ENCODE peak calls at places on chromosomes 12 and 14, in nine cellular contexts. C, E, Q, Y, H, G, W, L and I are unnamed samples.

GRCh38 chr12:27822076-27822712 is 42.2 kb upstream of the MANSC4 start:
- DNase-seq in Y (no peak), Q (no peak), W (no peak), H (peak), G (no peak), L (peak), E (no peak), C (no peak), I (no peak)

GRCh38 chr12:7376196-7376595 is 67.8 kb downstream of the CD163L1 start:
- DNase-seq in G (no peak), H (no peak), Q (no peak), W (no peak), Y (no peak), L (no peak), C (no peak), E (no peak), I (peak)

GRCh38 chr12:123024819-123025391 is 44.4 kb downstream of the ARL6IP4 start:
- DNase-seq in H (no peak), G (no peak), W (no peak), Y (no peak), L (no peak), C (no peak), E (no peak), Q (peak), I (no peak)

GRCh38 chr12:66742508-66743367 is 63.9 kb upstream of the GRIP1 start:
- DNase-seq in C (no peak), Y (no peak), L (no peak), E (no peak), G (no peak), W (no peak), H (no peak), Q (no peak), I (no peak)

GRCh38 chr12:124913474-124914391 is 717 bp downstream of the UBC start:
- DNase-seq in G (peak), L (peak), Q (peak), E (peak), C (peak), H (no peak), W (peak), Y (peak), I (no peak)

GRCh38 chr12:109433618-109434017 is 43.5 kb downstream of the KCTD10 start:
- DNase-seq in E (no peak), Q (no peak), L (no peak), C (no peak), H (no peak), Y (peak), W (no peak), G (no peak), I (no peak)

GRCh38 chr12:21942377-21942703 is 1.1 kb upstream of the ABCC9 start:
- DNase-seq in H (no peak), L (no peak), E (no peak), C (no peak), W (no peak), Y (no peak), Q (no peak), G (no peak), I (no peak)

GRCh38 chr12:116002890-116003536 is 274.5 kb downstream of the MED13L start:
- DNase-seq in C (no peak), Q (no peak), G (no peak), H (no peak), E (no peak), Y (no peak), L (no peak), W (no peak), I (no peak)

GRCh38 chr14:83909507-83909906 is 1620.4 kb upstream of the FLRT2 start:
- DNase-seq in Q (no peak), G (no peak), L (no peak), E (no peak), Y (no peak), H (no peak), C (no peak), W (no peak), I (no peak)

DNA sequence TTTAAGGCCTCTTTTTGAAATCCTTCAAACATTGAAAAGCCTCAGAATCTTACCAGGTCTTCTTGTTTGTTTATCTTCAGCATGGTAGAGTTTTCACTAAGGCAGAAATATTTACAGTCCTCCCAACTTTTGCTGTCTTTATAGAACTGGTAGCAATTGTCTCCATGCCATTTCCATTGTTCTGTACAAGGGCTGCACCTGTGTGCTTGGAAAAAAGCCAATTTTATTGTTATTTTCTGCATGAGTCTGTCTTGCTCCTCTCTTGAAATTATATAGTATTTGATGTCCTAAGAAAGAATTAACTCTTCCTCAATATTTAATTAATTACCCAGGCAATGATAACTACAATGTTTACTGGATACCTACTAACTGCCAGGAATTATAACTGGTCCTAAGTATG is 23.3 kb downstream of the CLEC1A start:
- DNase-seq in Y (no peak), G (no peak), E (no peak), W (no peak), L (no peak), Q (no peak), C (no peak), H (no peak), I (no peak)
- H3K4me3 ChIP-seq in Y (no peak), G (no peak), E (no peak), W (no peak), L (no peak), Q (no peak), C (no peak), H (no peak), I (no peak)

GRCh38 chr14:75990297-75990696 is 4.7 kb downstream of the IFT43 start:
- DNase-seq in C (no peak), Y (no peak), H (no peak), W (no peak), Q (no peak), G (no peak), L (no peak), E (no peak), I (no peak)

GRCh38 chr14:75995372-75996041 is 9.9 kb downstream of the IFT43 start:
- DNase-seq in C (no peak), G (no peak), L (no peak), Y (no peak), E (no peak), Q (no peak), W (peak), H (no peak), I (no peak)

GRCh38 chr14:75991753-75992152 is 6.2 kb downstream of the IFT43 start:
- DNase-seq in H (no peak), Q (no peak), W (no peak), C (no peak), L (no peak), E (no peak), G (no peak), Y (no peak), I (no peak)

GRCh38 chr14:75996488-75996887 is 10.9 kb downstream of the IFT43 start:
- DNase-seq in W (no peak), E (no peak), L (no peak), C (no peak), H (no peak), Q (no peak), Y (no peak), G (no peak), I (no peak)

DNA sequence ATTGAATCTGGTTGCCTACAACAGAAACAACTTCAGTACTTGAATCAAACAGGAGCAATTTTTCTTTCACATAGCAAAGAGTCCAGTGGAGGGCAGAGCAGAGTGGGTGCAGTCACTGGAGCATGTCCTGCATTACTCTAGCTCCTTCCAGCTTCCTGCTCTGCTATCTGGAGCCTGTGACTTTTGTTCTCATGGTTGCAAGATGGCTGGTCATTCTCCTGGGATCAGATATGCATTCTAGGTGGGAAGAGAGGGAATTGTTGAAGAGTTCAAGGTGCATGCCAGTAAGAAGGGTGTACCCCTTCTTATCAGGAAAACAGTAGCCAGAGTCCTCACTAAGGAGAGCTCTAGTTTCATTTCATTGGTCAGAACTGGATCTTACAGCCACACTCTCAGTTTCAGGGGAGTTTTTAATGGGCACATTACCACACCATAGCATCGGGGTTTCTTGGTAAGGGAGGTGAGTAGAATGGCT is 8.0 kb downstream of the IFT43 start:
- DNase-seq in C (no peak), W (no peak), H (no peak), E (no peak), Y (no peak), L (no peak), Q (no peak), G (no peak), I (no peak)
- TF ChIP-seq CTCF in C (no peak), W (no peak), H (peak), E (no peak), Y (no peak), L (no peak), Q (no peak), G (no peak), I (no peak)

DNA sequence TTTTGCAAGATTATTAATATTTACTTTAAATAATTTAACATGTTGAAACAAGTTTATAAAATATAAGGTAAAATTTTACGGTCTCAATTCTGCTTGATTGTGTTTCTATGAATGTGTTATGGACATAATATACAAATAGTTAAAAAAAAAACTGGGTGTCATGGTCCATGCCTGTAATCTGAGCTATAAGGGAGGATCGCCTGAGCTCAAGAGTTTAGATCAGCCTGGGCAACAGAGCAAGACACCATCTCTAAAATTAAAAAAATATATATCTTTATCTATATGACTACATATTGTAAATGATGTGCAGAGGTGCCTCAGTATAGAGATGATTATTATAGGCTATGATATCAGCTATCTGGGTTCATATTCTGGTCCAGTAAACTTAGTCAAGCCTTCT is 9.9 kb downstream of the PAPOLA start:
- DNase-seq in H (no peak), G (no peak), C (no peak), L (no peak), Y (no peak), W (no peak), E (no peak), Q (no peak), I (no peak)
- H3K4me3 ChIP-seq in H (no peak), G (no peak), C (no peak), L (no peak), Y (peak), W (no peak), E (no peak), Q (no peak), I (no peak)

GRCh38 chr12:33628087-33628486 is 188.5 kb upstream of the SYT10 start:
- DNase-seq in E (no peak), C (no peak), Q (no peak), W (no peak), Y (peak), H (no peak), L (no peak), G (no peak), I (no peak)
- TF ChIP-seq CTCF in E (no peak), C (no peak), Q (no peak), W (no peak), Y (peak), H (no peak), L (no peak), G (no peak), I (no peak)

GRCh38 chr12:107372229-107372658 is 278.9 kb upstream of the CRY1 start:
- DNase-seq in H (no peak), C (no peak), G (no peak), W (no peak), L (no peak), Y (no peak), Q (no peak), E (no peak), I (no peak)
- H3K4me3 ChIP-seq in H (no peak), C (no peak), G (no peak), W (no peak), L (no peak), Y (no peak), Q (no peak), E (no peak), I (no peak)

GRCh38 chr14:75060420-75060819 is 3.4 kb downstream of the ACYP1 start:
- DNase-seq in Y (no peak), Q (no peak), W (no peak), C (no peak), G (no peak), E (no peak), L (peak), H (no peak), I (no peak)

GRCh38 chr14:75063013-75063412 is 811 bp downstream of the ACYP1 start:
- DNase-seq in G (no peak), L (no peak), Q (no peak), Y (no peak), H (no peak), W (no peak), C (no peak), E (no peak), I (no peak)

GRCh38 chr14:75067212-75067611 is 2.2 kb upstream of the ZC2HC1C start:
- DNase-seq in H (no peak), C (no peak), G (no peak), Q (no peak), W (no peak), E (no peak), L (no peak), Y (no peak), I (no peak)

GRCh38 chr14:75064205-75064567 is 362 bp upstream of the ACYP1 start:
- DNase-seq in W (no peak), Y (no peak), Q (no peak), E (no peak), C (no peak), L (no peak), H (no peak), G (no peak), I (no peak)

DNA sequence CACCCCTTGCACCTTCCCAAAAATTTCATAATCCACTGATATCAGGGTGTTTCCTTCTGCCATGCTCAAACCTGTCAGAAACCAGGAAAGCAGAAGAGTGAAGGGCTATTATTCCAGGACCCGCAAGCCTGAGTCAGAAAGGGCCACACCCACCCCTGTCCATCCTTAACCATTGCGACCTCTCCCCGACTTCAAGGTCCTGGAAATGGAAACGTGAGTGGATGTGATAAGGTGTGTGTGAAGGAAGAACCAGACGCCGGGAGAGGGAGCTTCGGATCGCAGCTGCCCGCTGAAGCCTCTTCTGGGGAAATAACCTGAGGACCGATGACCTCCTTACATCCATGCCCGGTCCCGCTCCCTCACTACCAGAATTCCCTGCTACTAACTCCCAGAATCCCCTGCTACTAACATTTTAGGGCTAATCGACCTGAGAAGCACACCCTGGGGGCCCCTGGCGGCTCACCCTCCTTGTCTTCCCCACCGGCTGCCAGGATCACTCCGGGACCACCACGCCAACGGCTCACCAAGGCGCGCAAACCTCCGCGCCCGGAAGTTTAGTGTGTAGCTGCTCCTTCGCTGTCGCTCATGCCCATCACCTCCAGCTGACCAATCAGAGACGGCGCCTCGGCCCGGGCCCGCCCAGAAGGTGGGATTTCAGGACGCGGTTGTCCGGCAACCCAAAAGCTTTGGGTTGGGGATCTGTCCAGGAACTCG is at the start of gene ACYP1:
- DNase-seq in L (peak), W (peak), G (peak), E (peak), Y (peak), H (no peak), C (peak), Q (peak), I (no peak)
- TF ChIP-seq CTCF in L (no peak), W (no peak), G (no peak), E (no peak), Y (no peak), H (no peak), C (no peak), Q (no peak), I (no peak)

DNA sequence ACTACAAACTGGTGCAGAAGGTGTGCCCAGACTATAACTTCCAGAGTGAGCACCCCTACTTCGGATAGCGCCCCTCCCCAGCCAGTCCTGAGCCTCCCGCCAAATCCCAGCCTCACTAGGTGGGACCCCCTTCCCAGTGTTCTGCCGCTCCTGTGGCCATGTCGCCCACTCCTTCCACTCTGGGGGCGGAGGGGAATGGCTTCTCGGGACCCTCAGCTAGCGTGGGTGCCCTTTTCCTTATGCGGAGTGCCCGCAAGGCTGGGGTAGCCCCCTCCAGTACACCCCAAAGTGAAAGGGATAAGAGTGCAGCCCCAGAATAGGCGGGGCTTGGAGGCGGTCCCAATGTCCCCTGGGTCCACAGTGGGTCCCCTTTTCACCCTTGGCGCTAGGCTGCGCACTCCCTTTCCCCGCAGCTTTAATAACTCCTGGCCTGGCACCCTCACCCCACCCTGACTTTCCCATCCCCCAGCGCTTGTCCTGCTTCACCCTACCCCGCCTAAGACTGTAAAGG is 3.8 kb upstream of the SHMT2 start:
- DNase-seq in H (no peak), W (no peak), Q (no peak), E (no peak), C (no peak), Y (no peak), L (no peak), G (no peak), I (no peak)
- H3K4me3 ChIP-seq in H (no peak), W (no peak), Q (no peak), E (no peak), C (no peak), Y (peak), L (no peak), G (no peak), I (no peak)

GRCh38 chr12:12505544-12506501 is 56.8 kb downstream of the DUSP16 start:
- DNase-seq in Q (no peak), Y (no peak), C (no peak), L (no peak), E (no peak), G (no peak), W (no peak), H (peak), I (peak)
- TF ChIP-seq CTCF in Q (no peak), Y (no peak), C (no peak), L (no peak), E (no peak), G (no peak), W (no peak), H (no peak), I (no peak)

DNA sequence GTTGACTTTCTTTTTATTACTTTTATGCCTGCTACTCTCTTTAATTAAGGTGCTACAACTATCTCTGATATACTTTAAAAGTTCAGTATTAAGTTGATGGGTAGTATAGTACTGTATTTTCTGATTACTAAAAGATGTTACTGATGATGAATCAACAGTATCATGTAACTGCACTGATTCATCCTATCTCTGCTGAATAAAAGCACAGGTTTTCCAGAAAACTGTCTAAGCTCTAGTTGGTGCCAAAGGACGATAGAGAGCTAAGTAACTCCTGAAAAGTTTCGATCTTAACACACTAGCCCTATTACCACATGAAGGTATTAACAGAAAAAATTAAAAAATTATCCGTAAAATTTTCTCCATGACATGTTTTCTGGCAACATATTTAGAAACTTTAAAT is 2.1 kb downstream of the SCAF11 start:
- DNase-seq in Y (no peak), E (no peak), Q (no peak), L (no peak), G (no peak), W (no peak), H (no peak), C (no peak), I (no peak)
- H3K4me3 ChIP-seq in Y (peak), E (no peak), Q (no peak), L (peak), G (no peak), W (peak), H (no peak), C (no peak), I (peak)

DNA sequence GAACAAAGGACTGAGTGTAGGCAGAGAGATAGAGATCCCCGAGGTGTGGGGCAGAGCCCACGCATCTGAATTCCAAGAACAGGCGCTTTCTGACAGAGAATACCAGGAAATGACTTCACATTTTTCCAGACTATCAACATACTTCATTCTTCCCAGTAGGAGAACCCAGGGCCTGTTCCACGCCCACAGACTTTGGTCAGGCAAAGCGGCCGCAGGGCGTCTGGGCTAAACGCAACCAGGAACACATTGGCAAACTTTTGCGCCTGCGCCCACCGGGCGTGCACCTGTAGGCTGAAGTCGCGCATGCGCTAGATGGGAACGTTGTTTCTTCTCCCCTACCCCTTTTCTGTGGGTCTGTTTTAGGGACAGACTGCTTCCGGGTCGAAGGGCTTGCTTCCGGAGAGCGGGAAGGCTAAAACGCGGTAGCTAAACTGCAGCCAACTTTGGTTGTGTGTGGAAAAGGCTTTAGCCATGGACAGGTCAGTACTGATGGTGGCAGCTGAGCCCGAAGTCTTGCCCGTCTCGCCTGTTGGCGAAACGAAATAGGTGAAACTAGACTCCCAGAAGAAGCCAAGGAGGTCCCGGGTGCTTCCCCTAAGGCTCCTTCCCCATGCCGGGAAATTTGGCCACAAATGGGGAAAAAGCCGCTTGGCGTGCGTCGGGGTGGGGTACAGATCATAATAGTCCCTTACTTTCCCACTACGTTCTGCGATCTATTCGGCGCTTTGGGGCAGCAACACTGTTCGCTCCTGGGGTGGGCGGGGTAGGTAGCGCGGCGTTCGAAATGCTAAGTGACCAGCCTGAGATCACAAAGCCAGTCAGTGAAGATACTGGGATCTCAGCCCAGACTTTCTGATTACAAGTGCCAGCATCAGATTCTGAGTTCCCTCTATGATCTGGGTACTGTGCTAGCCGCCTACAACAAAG is at the start of gene NUP107:
- DNase-seq in W (peak), Y (peak), H (peak), Q (peak), E (peak), C (peak), G (peak), L (peak), I (peak)
- TF ChIP-seq CTCF in W (peak), Y (no peak), H (peak), Q (peak), E (no peak), C (peak), G (no peak), L (no peak), I (peak)